ENCODE peak calls at places on chromosomes 2 and 18, in ten cellular contexts. N, S, A, Z, J, X, G, M, I and P are unnamed samples.

GRCh38 chr2:132415256-132416079 is 1.1 kb upstream of the GPR39 start:
- DNase-seq in N (no peak), S (no peak), A (no peak), Z (peak; percentile 29), J (no peak), X (peak; percentile 21), G (no peak), M (no peak), I (no peak), P (no peak)

GRCh38 chr2:191051825-191052778 is 38.1 kb upstream of the STAT1 start:
- DNase-seq in N (no peak), S (peak; percentile 28), A (peak; percentile 54), Z (no peak), J (no peak), X (no peak), G (peak; percentile 69), M (no peak), I (no peak), P (no peak)

GRCh38 chr2:96866986-96867755 is 2.7 kb downstream of the SEMA4C start:
- DNase-seq in N (no peak), S (no peak), A (no peak), Z (no peak), J (no peak), X (no peak), G (no peak), M (no peak), I (no peak), P (no peak)

GRCh38 chr2:1366546-1367134 is 46.6 kb upstream of the TPO start:
- DNase-seq in N (peak; percentile 43), S (no peak), A (no peak), Z (no peak), J (no peak), X (no peak), G (no peak), M (peak; percentile 38), I (peak; percentile 96), P (no peak)

GRCh38 chr18:3498705-3499451 is 48.9 kb downstream of the TGIF1 start:
- DNase-seq in N (no peak), S (peak; percentile 80), A (no peak), Z (peak; percentile 51), J (no peak), X (peak; percentile 18), G (no peak), M (no peak), I (peak; percentile 11), P (peak; percentile 37)

GRCh38 chr2:9201185-9201891 is 5.3 kb upstream of the ASAP2 start:
- DNase-seq in N (no peak), S (no peak), A (no peak), Z (no peak), J (no peak), X (no peak), G (no peak), M (no peak), I (no peak), P (no peak)

GRCh38 chr2:102736174-102736606 is 25.6 kb upstream of the TMEM182 start:
- DNase-seq in N (no peak), S (peak; percentile 48), A (peak; percentile 22), Z (peak; percentile 21), J (no peak), X (peak; percentile 38), G (no peak), M (no peak), I (peak; percentile 58), P (peak; percentile 35)

GRCh38 chr2:44774826-44775492 is 166.5 kb upstream of the SIX3 start:
- DNase-seq in N (no peak), S (no peak), A (no peak), Z (peak; percentile 64), J (no peak), X (no peak), G (no peak), M (no peak), I (no peak), P (no peak)

GRCh38 chr2:223724831-223725230 is 112.6 kb downstream of the AP1S3 start:
- DNase-seq in N (no peak), S (no peak), A (no peak), Z (no peak), J (no peak), X (no peak), G (no peak), M (no peak), I (no peak), P (no peak)

GRCh38 chr18:23378470-23378764 is 74.7 kb upstream of the RIOK3 start:
- DNase-seq in N (no peak), S (no peak), A (no peak), Z (no peak), J (no peak), X (no peak), G (no peak), M (no peak), I (no peak), P (no peak)

GRCh38 chr18:48572402-48573126 is 33.7 kb downstream of the CTIF start:
- DNase-seq in N (no peak), S (no peak), A (no peak), Z (no peak), J (no peak), X (no peak), G (no peak), M (no peak), I (no peak), P (no peak)

GRCh38 chr2:159035790-159036411 is 67.5 kb downstream of the TANC1 start:
- DNase-seq in N (no peak), S (peak; percentile 69), A (peak; percentile 24), Z (peak; percentile 69), J (peak; percentile 9), X (peak; percentile 10), G (no peak), M (peak; percentile 44), I (peak; percentile 29), P (peak; percentile 32)

GRCh38 chr2:186595219-186595618 is 5.4 kb downstream of the ITGAV start:
- DNase-seq in N (no peak), S (peak; percentile 20), A (no peak), Z (no peak), J (no peak), X (no peak), G (no peak), M (no peak), I (peak; percentile 67), P (peak; percentile 38)

GRCh38 chr18:49177812-49178211 is 227.0 kb upstream of the SMAD7 start:
- DNase-seq in N (no peak), S (no peak), A (no peak), Z (no peak), J (no peak), X (peak; percentile 2), G (no peak), M (no peak), I (no peak), P (no peak)

GRCh38 chr18:59718108-59719057 is 21.2 kb upstream of the CCBE1 start:
- DNase-seq in N (no peak), S (no peak), A (no peak), Z (no peak), J (no peak), X (peak; percentile 49), G (no peak), M (no peak), I (no peak), P (no peak)

GRCh38 chr2:233418761-233419625 is 64.7 kb downstream of the DGKD start:
- DNase-seq in N (peak; percentile 44), S (no peak), A (peak; percentile 58), Z (no peak), J (no peak), X (peak; percentile 47), G (no peak), M (no peak), I (no peak), P (peak; percentile 65)

GRCh38 chr2:44335806-44336538 is 25.3 kb downstream of the PREPL start:
- DNase-seq in N (no peak), S (no peak), A (no peak), Z (no peak), J (no peak), X (no peak), G (no peak), M (no peak), I (no peak), P (no peak)

GRCh38 chr18:62436636-62437519 is 85.9 kb upstream of the ZCCHC2 start:
- DNase-seq in N (no peak), S (no peak), A (no peak), Z (peak; percentile 33), J (no peak), X (no peak), G (peak; percentile 68), M (peak; percentile 93), I (peak; percentile 68), P (peak; percentile 68)

GRCh38 chr2:70684846-70685622 is 83.0 kb downstream of the ADD2 start:
- DNase-seq in N (no peak), S (no peak), A (no peak), Z (peak; percentile 3), J (no peak), X (no peak), G (no peak), M (no peak), I (no peak), P (peak; percentile 1)

GRCh38 chr2:40281021-40281940 is 170.6 kb downstream of the SLC8A1 start:
- DNase-seq in N (no peak), S (no peak), A (no peak), Z (no peak), J (no peak), X (no peak), G (no peak), M (peak; percentile 51), I (no peak), P (no peak)

GRCh38 chr2:157825885-157826284 is 50.2 kb downstream of the ACVR1 start:
- DNase-seq in N (no peak), S (peak; percentile 34), A (no peak), Z (peak; percentile 42), J (no peak), X (no peak), G (no peak), M (peak; percentile 75), I (no peak), P (no peak)

GRCh38 chr2:26268184-26268583 is 23.4 kb downstream of the HADHB start:
- DNase-seq in N (no peak), S (no peak), A (no peak), Z (no peak), J (no peak), X (no peak), G (peak; percentile 51), M (no peak), I (no peak), P (no peak)

GRCh38 chr2:177273456-177273855 is 8.9 kb upstream of the NFE2L2 start:
- DNase-seq in N (no peak), S (no peak), A (no peak), Z (no peak), J (no peak), X (no peak), G (no peak), M (no peak), I (no peak), P (no peak)

GRCh38 chr18:50853863-50854271 is 25.1 kb upstream of the ME2 start:
- DNase-seq in N (no peak), S (no peak), A (no peak), Z (no peak), J (no peak), X (peak; percentile 37), G (peak; percentile 70), M (no peak), I (no peak), P (peak; percentile 29)